ENCODE peak calls at places on chromosome 3, in ten cellular contexts. U, N, H, P, G, T, K, I, D and J are unnamed samples.

GRCh38 chr3:49674491-49674983 is 386 bp downstream of the APEH start:
- DNase-seq in H (no peak), U (no peak), G (no peak), K (no peak), T (no peak), N (no peak), D (peak; percentile 42), I (no peak), P (no peak), J (peak; percentile 40)

GRCh38 chr3:58403513-58404109 is 30.0 kb downstream of the PDHB start:
- DNase-seq in H (no peak), P (no peak), D (no peak), G (no peak), K (no peak), I (no peak), U (no peak), T (peak; percentile 74), N (no peak), J (no peak)

GRCh38 chr3:148006508-148006907 is 597.3 kb downstream of the ZIC1 start:
- DNase-seq in T (no peak), K (no peak), N (peak; percentile 42), G (peak; percentile 36), P (peak; percentile 89), H (no peak), I (no peak), D (no peak), U (no peak), J (no peak)

GRCh38 chr3:170634663-170635096 is 48.8 kb upstream of the SLC7A14 start:
- DNase-seq in H (no peak), D (no peak), G (no peak), K (no peak), P (no peak), U (peak; percentile 76), T (no peak), I (no peak), N (no peak), J (no peak)

GRCh38 chr3:56939759-56940323 is 120.6 kb upstream of the SPATA12 start:
- DNase-seq in D (no peak), T (peak; percentile 67), P (no peak), H (no peak), N (no peak), I (no peak), U (no peak), K (no peak), G (no peak), J (no peak)

GRCh38 chr3:142000341-142000870 is 124.0 kb downstream of the ATP1B3 start:
- DNase-seq in K (no peak), P (no peak), G (no peak), D (no peak), I (no peak), H (no peak), T (no peak), N (no peak), U (no peak), J (no peak)

GRCh38 chr3:184619348-184619747 is 57.8 kb downstream of the EPHB3 start:
- DNase-seq in P (no peak), D (no peak), H (no peak), I (no peak), N (no peak), K (no peak), T (no peak), U (no peak), G (no peak), J (no peak)

GRCh38 chr3:107699682-107700081 is 176.9 kb downstream of the BBX start:
- DNase-seq in P (peak; percentile 36), T (no peak), I (no peak), K (no peak), N (no peak), H (no peak), G (no peak), U (no peak), D (no peak), J (no peak)

GRCh38 chr3:49454457-49454856 is 15.6 kb upstream of the DAG1 start:
- DNase-seq in H (no peak), U (no peak), D (no peak), T (peak; percentile 85), G (no peak), N (no peak), I (no peak), P (no peak), K (no peak), J (no peak)

GRCh38 chr3:142578309-142579223 is at the start of gene ATR:
- DNase-seq in D (peak; percentile 96), I (peak; percentile 98), U (peak; percentile 98), H (peak; percentile 98), K (peak; percentile 94), T (peak; percentile 93), P (peak; percentile 99), G (peak; percentile 87), N (peak; percentile 95), J (peak; percentile 98)

GRCh38 chr3:182052360-182052759 is 340.6 kb downstream of the SOX2 start:
- DNase-seq in U (no peak), I (no peak), T (no peak), K (no peak), P (no peak), D (no peak), N (no peak), H (no peak), G (no peak), J (no peak)

GRCh38 chr3:3237979-3238378 is 58.5 kb upstream of the CRBN start:
- DNase-seq in N (no peak), H (no peak), P (no peak), D (no peak), K (no peak), I (no peak), U (no peak), G (no peak), T (no peak), J (no peak)
- H3K4me3 ChIP-seq in N (no peak overlapping the region), H (no peak overlapping the region), P (no peak overlapping the region), D (no peak overlapping the region), K (no peak overlapping the region), I (no peak overlapping the region), U (no peak overlapping the region), G (no peak overlapping the region), T (no peak overlapping the region), J (no peak overlapping the region)

GRCh38 chr3:41601404-41601987 is 360.4 kb downstream of the ULK4 start:
- DNase-seq in U (no peak), G (no peak), P (no peak), N (no peak), T (no peak), K (no peak), H (no peak), I (no peak), D (no peak), J (no peak)

GRCh38 chr3:41600616-41601015 is 361.3 kb downstream of the ULK4 start:
- DNase-seq in H (no peak), I (no peak), G (peak; percentile 31), U (no peak), D (no peak), K (no peak), T (no peak), N (no peak), P (peak; percentile 9), J (no peak)

GRCh38 chr3:41598329-41598728 is 363.6 kb downstream of the ULK4 start:
- DNase-seq in I (no peak), N (no peak), D (no peak), U (no peak), H (no peak), K (no peak), T (no peak), P (no peak), G (no peak), J (no peak)

GRCh38 chr3:41602121-41602520 is 359.8 kb downstream of the ULK4 start:
- DNase-seq in N (no peak), H (no peak), G (no peak), P (no peak), D (no peak), U (no peak), K (no peak), T (no peak), I (no peak), J (no peak)

DNA sequence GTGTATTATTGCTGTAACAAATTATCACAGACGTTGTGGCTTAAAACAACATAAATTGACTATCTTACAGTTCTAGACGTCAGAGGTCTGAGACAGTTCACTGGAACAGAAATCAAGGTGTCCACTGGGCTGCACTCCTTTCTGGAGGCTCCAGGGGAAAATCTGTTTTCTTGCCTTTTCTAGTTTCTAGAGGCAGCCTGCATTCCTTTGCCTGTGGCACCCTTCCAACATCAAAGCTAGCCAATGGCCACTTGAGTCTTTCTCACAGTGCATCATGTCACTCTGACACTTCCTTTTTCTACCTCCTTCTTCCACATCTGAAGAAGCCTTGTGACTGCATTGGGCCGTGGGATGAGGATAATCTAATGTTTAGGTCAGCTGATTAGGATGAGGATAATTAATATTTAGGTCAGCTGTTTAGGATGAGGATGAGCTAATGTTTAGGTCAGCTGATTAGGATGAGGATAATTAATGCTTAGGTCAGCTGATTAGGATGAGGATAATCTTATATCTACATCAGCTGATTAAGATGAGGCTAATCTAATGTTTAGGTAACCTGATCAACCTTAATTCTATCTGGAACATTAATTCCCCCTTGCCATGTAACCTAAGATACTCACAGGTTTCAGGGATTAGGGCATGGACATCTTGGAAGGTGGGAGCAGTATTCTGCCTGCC is 363.0 kb downstream of the ULK4 start:
- DNase-seq in U (no peak), K (no peak), G (no peak), P (peak; percentile 31), N (peak; percentile 18), T (no peak), I (no peak), H (no peak), D (no peak), J (no peak)
- H3K4me3 ChIP-seq in U (no peak overlapping the region), K (no peak overlapping the region), G (no peak overlapping the region), P (no peak overlapping the region), N (no peak overlapping the region), T (no peak overlapping the region), I (no peak overlapping the region), H (no peak overlapping the region), D (no peak overlapping the region), J (no peak overlapping the region)

GRCh38 chr3:130746296-130747039 is at the start of gene PIK3R4:
- DNase-seq in K (peak; percentile 78), I (peak; percentile 88), G (peak; percentile 91), D (peak; percentile 95), P (peak; percentile 97), U (peak; percentile 80), N (peak; percentile 98), T (peak; percentile 93), H (peak; percentile 86), J (peak; percentile 97)

GRCh38 chr3:130748981-130749380 is 2.4 kb upstream of the PIK3R4 start:
- DNase-seq in G (no peak), P (peak; percentile 78), K (no peak), T (no peak), I (no peak), N (no peak), H (no peak), U (no peak), D (no peak), J (no peak)

GRCh38 chr3:130743354-130743753 is 3.3 kb downstream of the PIK3R4 start:
- DNase-seq in K (no peak), T (no peak), P (no peak), N (no peak), H (no peak), U (no peak), D (no peak), G (no peak), I (no peak), J (no peak)

GRCh38 chr3:130748520-130748919 is 1.9 kb upstream of the PIK3R4 start:
- DNase-seq in H (no peak), G (no peak), T (no peak), D (no peak), I (no peak), N (no peak), P (peak; percentile 38), K (no peak), U (no peak), J (no peak)
- H3K4me3 ChIP-seq in H (no peak overlapping the region), G (no peak overlapping the region), T (no peak overlapping the region), D (no peak overlapping the region), I (no peak overlapping the region), N (peak overlapping the region; percentile 56), P (peak overlapping the region; percentile 90), K (peak overlapping the region; percentile 96), U (peak overlapping the region; percentile 57), J (no peak overlapping the region)

GRCh38 chr3:177150970-177151627 is 46.2 kb downstream of the TBL1XR1 start:
- DNase-seq in G (peak; percentile 77), K (no peak), D (no peak), I (no peak), T (no peak), P (peak; percentile 90), H (no peak), N (peak; percentile 85), U (peak; percentile 33), J (no peak)
- H3K4me3 ChIP-seq in G (no peak overlapping the region), K (no peak overlapping the region), D (no peak overlapping the region), I (no peak overlapping the region), T (no peak overlapping the region), P (no peak overlapping the region), H (no peak overlapping the region), N (no peak overlapping the region), U (no peak overlapping the region), J (no peak overlapping the region)